ENCODE peak calls at places on chromosome 17, in five cellular contexts. W, B, S, M and Z are unnamed samples.

GRCh38 chr17:44546711-44547606 is 10.3 kb upstream of the FZD2 start:
- DNase-seq in M (no peak), W (no peak), S (no peak), B (peak; percentile 76), Z (no peak)

GRCh38 chr17:37702605-37703004 is 42.3 kb downstream of the HNF1B start:
- DNase-seq in W (no peak), B (peak; percentile 74), S (no peak), M (no peak), Z (no peak)

GRCh38 chr17:75131278-75132017 is at the start of gene NT5C:
- DNase-seq in S (peak; percentile 59), M (peak; percentile 81), B (peak; percentile 93), W (peak; percentile 33), Z (peak; percentile 91)

GRCh38 chr17:74785981-74786360 is 9.8 kb upstream of the NAT9 start:
- DNase-seq in M (no peak), S (no peak), W (no peak), B (no peak), Z (no peak)

GRCh38 chr17:80649200-80649644 is 104.6 kb downstream of the RPTOR start:
- DNase-seq in S (no peak), W (no peak), B (peak; percentile 32), M (no peak), Z (no peak)

GRCh38 chr17:79269620-79270019 is 195.0 kb downstream of the ENGASE start:
- DNase-seq in M (no peak), B (no peak), W (no peak), S (no peak), Z (no peak)

GRCh38 chr17:65290041-65290440 is 152.9 kb downstream of the RGS9 start:
- DNase-seq in S (no peak), B (no peak), M (no peak), W (no peak), Z (peak; percentile 19)

GRCh38 chr17:4940625-4941021 is 555 bp downstream of the RNF167 start:
- DNase-seq in B (peak; percentile 52), S (no peak), W (no peak), M (no peak), Z (no peak)

GRCh38 chr17:50769884-50770283 is 2.6 kb upstream of the ANKRD40CL start:
- DNase-seq in S (no peak), M (no peak), W (no peak), B (no peak), Z (no peak)

GRCh38 chr17:40850287-40850972 is 16.6 kb downstream of the KRT12 start:
- DNase-seq in M (no peak), B (peak; percentile 27), S (no peak), W (no peak), Z (no peak)

GRCh38 chr17:29789186-29790170 is 140.6 kb downstream of the SSH2 start:
- DNase-seq in S (no peak), M (no peak), W (no peak), B (peak; percentile 7), Z (no peak)

GRCh38 chr17:48494335-48494734 is 36.5 kb downstream of the HOXB1 start:
- DNase-seq in W (no peak), M (no peak), B (peak; percentile 80), S (no peak), Z (no peak)

GRCh38 chr17:16080366-16080765 is 80.7 kb downstream of the TTC19 start:
- DNase-seq in W (no peak), B (no peak), M (no peak), S (no peak), Z (no peak)

GRCh38 chr17:72514888-72515287 is 394.1 kb downstream of the SOX9 start:
- DNase-seq in S (peak; percentile 11), M (no peak), W (no peak), B (peak; percentile 69), Z (no peak)

DNA sequence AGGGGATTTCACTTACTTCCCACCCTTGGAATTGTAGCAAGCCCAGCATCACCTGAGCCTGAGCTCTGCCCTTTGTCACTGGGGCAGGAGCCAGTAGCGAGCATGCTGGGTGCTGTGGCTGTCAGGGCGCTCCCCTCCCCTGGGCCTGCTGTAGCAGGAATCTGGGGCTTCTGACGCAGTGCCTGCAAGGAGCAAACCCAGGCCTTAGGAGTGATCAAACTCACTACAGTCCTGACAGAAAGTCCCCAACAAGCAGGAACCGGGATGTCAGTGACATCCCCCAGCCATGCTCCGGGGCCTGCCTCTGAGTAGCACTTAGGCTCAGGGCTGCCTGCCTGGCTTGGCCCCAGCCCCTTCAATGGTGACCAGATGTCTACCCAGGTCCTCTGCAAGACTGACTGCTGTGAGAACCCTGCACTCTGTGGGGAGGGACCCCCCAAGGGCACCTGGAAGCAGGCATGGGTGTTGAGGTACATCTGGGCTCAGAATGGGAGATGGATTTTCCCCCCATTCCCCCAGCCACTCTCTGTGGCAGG is 23.5 kb downstream of the PLD6 start:
- DNase-seq in S (no peak), B (no peak), W (no peak), M (no peak), Z (no peak)
- H3K36me3 ChIP-seq in S (peaks cover 91% of the 10 kb centered on the region), B (peaks cover 72% of the 10 kb centered on the region), W (peaks cover 31% of the 10 kb centered on the region), M (no peaks in the 10 kb centered on the region), Z (peaks cover 7% of the 10 kb centered on the region)

DNA sequence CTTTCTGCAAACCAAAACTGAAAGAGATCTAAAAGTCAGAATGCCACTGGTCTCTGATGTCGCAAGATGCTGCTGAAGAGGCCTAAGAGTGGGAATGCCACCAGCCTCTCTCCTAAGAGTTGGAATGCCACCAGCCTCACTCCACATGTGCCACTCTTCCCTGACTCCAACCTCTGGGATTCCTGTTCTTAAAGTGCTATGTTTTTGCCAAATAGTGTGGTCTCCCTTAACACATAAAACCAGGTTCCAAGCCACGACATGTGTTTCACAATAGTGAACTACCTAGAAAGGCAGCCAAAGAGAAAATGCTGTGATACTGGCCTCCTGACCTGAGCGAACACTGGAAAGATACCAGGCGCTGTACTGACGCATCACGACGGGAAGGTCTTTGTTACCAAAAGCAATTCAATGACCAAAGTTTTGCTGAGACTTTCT is 86.1 kb downstream of the VPS53 start:
- DNase-seq in B (no peak), W (no peak), M (peak; percentile 84), S (no peak), Z (no peak)
- H3K27ac ChIP-seq in B (no peak overlapping the region), W (no peak overlapping the region), M (peak overlapping the region; percentile 80), S (no peak overlapping the region), Z (no peak overlapping the region)

DNA sequence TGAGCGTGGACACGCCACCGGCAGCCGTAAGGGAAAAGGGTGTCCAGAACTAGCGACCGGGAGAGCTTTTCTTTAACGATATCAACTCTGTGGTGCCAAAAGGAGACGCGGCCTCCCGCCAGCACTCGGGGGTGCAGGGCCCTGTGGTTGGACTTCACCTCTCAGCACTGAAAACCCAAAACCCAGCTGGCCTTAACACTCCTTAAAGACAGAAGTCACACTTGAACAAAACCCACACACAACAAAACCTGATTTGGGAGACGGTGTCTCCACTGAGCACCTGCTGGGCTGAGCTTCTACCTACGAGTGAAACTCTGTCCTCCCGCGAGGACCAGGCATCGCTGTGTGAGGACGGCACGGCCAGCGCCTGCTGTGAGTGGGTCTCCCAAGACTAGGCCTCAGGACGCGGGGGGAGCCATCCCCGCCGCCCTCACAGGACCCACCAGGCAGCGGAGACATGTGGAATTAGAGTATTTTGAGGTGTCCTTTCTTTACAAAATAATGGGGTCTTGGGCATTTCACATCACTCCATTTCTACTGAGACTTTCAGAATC is 46.7 kb downstream of the WDR45B start:
- DNase-seq in B (no peak), M (no peak), W (no peak), S (no peak), Z (no peak)
- H3K36me3 ChIP-seq in B (peaks cover 46% of the 10 kb centered on the region), M (peaks cover 4% of the 10 kb centered on the region), W (peaks cover 38% of the 10 kb centered on the region), S (peaks cover 96% of the 10 kb centered on the region), Z (peaks cover 14% of the 10 kb centered on the region)

GRCh38 chr17:58224315-58224714 is 5.3 kb upstream of the MKS1 start:
- DNase-seq in M (no peak), W (no peak), S (no peak), B (peak; percentile 71), Z (peak; percentile 76)

GRCh38 chr17:58219789-58220183 is 731 bp upstream of the MKS1 start:
- DNase-seq in M (no peak), W (no peak), S (no peak), B (peak; percentile 57), Z (no peak)

GRCh38 chr17:58215685-58216084 is 3.4 kb downstream of the MKS1 start:
- DNase-seq in B (no peak), W (no peak), S (no peak), M (no peak), Z (peak; percentile 25)

GRCh38 chr17:58219007-58219788 is at the start of gene MKS1:
- DNase-seq in W (peak; percentile 71), S (peak; percentile 84), M (peak; percentile 96), B (peak; percentile 97), Z (peak; percentile 96)
- H3K27ac ChIP-seq in W (peak within 1 kb of the TSS; percentile 71), S (peak within 1 kb of the TSS; percentile 28), M (peak within 1 kb of the TSS; percentile 36), B (peak within 1 kb of the TSS; percentile 42), Z (no peak within 1 kb of the TSS)

GRCh38 chr17:82489117-82489516 is 30.4 kb upstream of the FOXK2 start:
- DNase-seq in B (peak; percentile 91), M (no peak), S (peak; percentile 32), W (peak; percentile 79), Z (no peak)
- H3K36me3 ChIP-seq in B (peaks cover 6% of the 10 kb centered on the region), M (no peaks in the 10 kb centered on the region), S (peaks cover 55% of the 10 kb centered on the region), W (peaks cover 23% of the 10 kb centered on the region), Z (peaks cover 5% of the 10 kb centered on the region)

DNA sequence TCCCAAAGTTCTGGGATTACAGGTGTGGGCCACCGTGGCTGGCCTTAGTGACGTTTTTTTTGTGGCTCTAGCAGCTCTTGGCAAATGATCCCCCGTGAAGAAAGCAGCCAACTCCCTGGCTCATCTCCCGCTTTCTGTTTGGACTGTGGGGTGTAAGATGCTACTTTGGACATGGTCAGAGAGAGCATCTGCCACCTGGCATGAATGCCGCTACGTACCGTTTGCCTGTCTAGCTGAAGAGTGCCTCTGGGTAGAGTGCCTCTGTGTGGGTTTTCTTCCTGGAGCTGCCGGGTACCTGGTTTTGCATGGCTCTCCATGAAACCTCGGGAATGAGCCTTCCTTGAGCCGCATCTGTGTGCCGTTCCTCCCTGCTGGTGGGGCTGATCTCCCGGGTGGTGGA is 34.3 kb downstream of the NDEL1 start:
- DNase-seq in M (peak; percentile 94), B (no peak), W (no peak), S (no peak), Z (no peak)
- H3K27ac ChIP-seq in M (no peak overlapping the region), B (no peak overlapping the region), W (peak overlapping the region; percentile 74), S (no peak overlapping the region), Z (no peak overlapping the region)